ENCODE peak calls at places on chromosomes 11 and 22, in four cellular contexts. One of them, this sample, is unnamed.

GRCh38 chr11:117950320-117950719 is 21.1 kb upstream of the TMPRSS13 start:
- DNase-seq in H1: peak
- DNase-seq in GM12878: no peak
- DNase-seq in HepG2: no peak
- DNase-seq in this sample: peak

GRCh38 chr22:22935546-22936157 is 48.0 kb downstream of the IGLL5 start:
- DNase-seq in H1: no peak
- DNase-seq in HepG2: no peak
- DNase-seq in GM12878: peak
- DNase-seq in this sample: peak

GRCh38 chr11:84136926-84137325 is 850.8 kb upstream of the CCDC90B start:
- DNase-seq in HepG2: no peak
- DNase-seq in GM12878: no peak
- DNase-seq in H1: no peak
- DNase-seq in this sample: no peak

GRCh38 chr11:112485280-112485679 is 224.6 kb upstream of the PLET1 start:
- DNase-seq in GM12878: no peak
- DNase-seq in H1: no peak
- DNase-seq in HepG2: no peak
- DNase-seq in this sample: no peak

GRCh38 chr11:111939836-111940604 is 2.9 kb downstream of the DIXDC1 start:
- DNase-seq in GM12878: no peak
- DNase-seq in HepG2: no peak
- DNase-seq in H1: no peak
- DNase-seq in this sample: no peak

GRCh38 chr11:105719073-105719846 is 109.4 kb downstream of the GRIA4 start:
- DNase-seq in GM12878: peak
- DNase-seq in HepG2: peak
- DNase-seq in H1: no peak
- DNase-seq in this sample: no peak

GRCh38 chr11:79007811-79008294 is 433.0 kb downstream of the TENM4 start:
- DNase-seq in H1: no peak
- DNase-seq in HepG2: no peak
- DNase-seq in GM12878: no peak
- DNase-seq in this sample: no peak

GRCh38 chr22:37273126-37273845 is 9.0 kb upstream of the CYTH4 start:
- DNase-seq in HepG2: no peak
- DNase-seq in H1: no peak
- DNase-seq in GM12878: no peak
- DNase-seq in this sample: peak

GRCh38 chr11:43212279-43212678 is 99.5 kb upstream of the API5 start:
- DNase-seq in GM12878: no peak
- DNase-seq in H1: peak
- DNase-seq in HepG2: no peak
- DNase-seq in this sample: no peak

DNA sequence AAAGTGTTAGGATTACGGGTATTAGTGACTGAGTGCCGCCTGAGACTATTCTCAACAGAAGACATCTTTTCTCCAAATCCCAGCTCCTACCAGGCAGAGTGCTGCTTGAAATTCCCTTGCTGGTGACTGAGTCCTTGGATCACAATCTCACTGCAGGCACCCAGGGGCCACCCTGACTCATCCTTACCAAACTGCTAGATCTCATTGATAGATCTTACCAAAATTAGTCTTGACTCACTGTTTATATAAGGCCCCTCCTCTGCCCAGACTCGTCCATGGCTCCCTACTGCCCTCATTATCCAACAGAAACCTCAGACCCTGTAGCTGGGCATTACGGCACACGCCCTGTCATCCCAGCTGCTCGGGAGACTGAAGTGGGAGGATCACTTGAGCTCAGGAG is 14.7 kb downstream of the TBC1D10A start:
- DNase-seq in H1: no peak
- DNase-seq in HepG2: no peak
- DNase-seq in GM12878: no peak
- DNase-seq in this sample: no peak
- TF ChIP-seq ATF2 in H1: no peak
- TF ChIP-seq ATF2 in HepG2: no peak
- TF ChIP-seq ATF2 in GM12878: no peak
- TF ChIP-seq ATF2 in this sample: no peak

DNA sequence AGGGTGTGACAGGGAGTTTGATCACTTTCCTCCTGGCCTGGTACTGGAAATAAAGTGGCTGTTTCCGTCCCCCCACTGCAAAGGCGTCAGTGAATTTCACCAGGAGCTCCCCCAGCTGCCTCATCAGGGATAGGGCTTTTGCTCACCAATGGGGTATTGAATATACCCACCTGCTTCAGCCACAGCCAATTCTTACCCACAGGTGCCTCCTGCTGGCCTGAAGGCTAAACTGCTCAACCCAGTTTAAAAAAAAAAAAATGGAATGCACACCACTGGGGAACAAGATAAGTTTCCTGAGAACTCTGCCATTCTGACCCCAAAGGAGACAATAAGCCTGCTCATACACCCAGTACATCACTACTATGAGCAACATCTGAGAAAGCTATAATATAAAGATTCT is 65.3 kb upstream of the MS4A8 start:
- DNase-seq in GM12878: peak
- DNase-seq in H1: peak
- DNase-seq in HepG2: no peak
- DNase-seq in this sample: peak
- TF ChIP-seq HDAC6 in GM12878: no peak
- TF ChIP-seq HDAC6 in H1: no peak
- TF ChIP-seq HDAC6 in HepG2: no peak
- TF ChIP-seq HDAC6 in this sample: no peak

GRCh38 chr11:77633856-77634425 is 3.7 kb downstream of the CLNS1A start:
- DNase-seq in HepG2: no peak
- DNase-seq in GM12878: no peak
- DNase-seq in H1: no peak
- DNase-seq in this sample: no peak
- TF ChIP-seq ATF2 in HepG2: no peak
- TF ChIP-seq ATF2 in GM12878: no peak
- TF ChIP-seq ATF2 in H1: no peak
- TF ChIP-seq ATF2 in this sample: no peak

GRCh38 chr11:58060535-58060934 is 29.8 kb downstream of the OR6Q1 start:
- DNase-seq in HepG2: no peak
- DNase-seq in H1: no peak
- DNase-seq in GM12878: no peak
- DNase-seq in this sample: no peak
- TF ChIP-seq HDAC6 in HepG2: no peak
- TF ChIP-seq HDAC6 in H1: no peak
- TF ChIP-seq HDAC6 in GM12878: no peak
- TF ChIP-seq HDAC6 in this sample: no peak

GRCh38 chr11:72308226-72309073 is 64.5 kb upstream of the PHOX2A start:
- DNase-seq in HepG2: no peak
- DNase-seq in GM12878: no peak
- DNase-seq in H1: no peak
- DNase-seq in this sample: peak

GRCh38 chr11:72305077-72305476 is 61.1 kb upstream of the PHOX2A start:
- DNase-seq in GM12878: no peak
- DNase-seq in H1: no peak
- DNase-seq in HepG2: no peak
- DNase-seq in this sample: no peak

GRCh38 chr11:72307439-72307838 is 63.5 kb upstream of the PHOX2A start:
- DNase-seq in HepG2: no peak
- DNase-seq in GM12878: no peak
- DNase-seq in H1: no peak
- DNase-seq in this sample: no peak

GRCh38 chr11:72309074-72309598 is 65.2 kb upstream of the PHOX2A start:
- DNase-seq in HepG2: no peak
- DNase-seq in H1: no peak
- DNase-seq in GM12878: no peak
- DNase-seq in this sample: no peak

GRCh38 chr11:72306186-72306585 is 62.2 kb upstream of the PHOX2A start:
- DNase-seq in GM12878: no peak
- DNase-seq in HepG2: no peak
- DNase-seq in H1: no peak
- DNase-seq in this sample: no peak
- TF ChIP-seq ATF2 in GM12878: no peak
- TF ChIP-seq ATF2 in HepG2: no peak
- TF ChIP-seq ATF2 in H1: no peak
- TF ChIP-seq ATF2 in this sample: no peak

DNA sequence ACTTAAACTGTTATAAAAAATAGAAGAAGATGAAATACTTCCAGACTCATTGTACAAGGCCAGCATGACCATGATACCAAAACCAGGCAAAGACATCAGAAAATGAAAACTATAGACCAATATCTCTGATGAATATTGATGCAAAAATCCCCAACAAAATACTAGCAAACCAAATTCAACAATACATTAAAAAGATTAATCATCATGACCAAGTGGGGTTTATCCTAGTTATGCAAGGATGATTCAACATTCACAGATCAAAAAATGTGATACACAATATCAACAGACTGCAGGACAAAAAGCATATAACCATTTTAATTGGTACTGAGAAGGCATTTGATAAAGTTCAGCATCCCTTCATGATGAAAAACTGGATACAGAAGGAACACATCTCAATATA is 824.5 kb upstream of the RAG2 start:
- DNase-seq in HepG2: no peak
- DNase-seq in GM12878: no peak
- DNase-seq in H1: no peak
- DNase-seq in this sample: no peak
- TF ChIP-seq HDAC6 in HepG2: no peak
- TF ChIP-seq HDAC6 in GM12878: no peak
- TF ChIP-seq HDAC6 in H1: no peak
- TF ChIP-seq HDAC6 in this sample: no peak

DNA sequence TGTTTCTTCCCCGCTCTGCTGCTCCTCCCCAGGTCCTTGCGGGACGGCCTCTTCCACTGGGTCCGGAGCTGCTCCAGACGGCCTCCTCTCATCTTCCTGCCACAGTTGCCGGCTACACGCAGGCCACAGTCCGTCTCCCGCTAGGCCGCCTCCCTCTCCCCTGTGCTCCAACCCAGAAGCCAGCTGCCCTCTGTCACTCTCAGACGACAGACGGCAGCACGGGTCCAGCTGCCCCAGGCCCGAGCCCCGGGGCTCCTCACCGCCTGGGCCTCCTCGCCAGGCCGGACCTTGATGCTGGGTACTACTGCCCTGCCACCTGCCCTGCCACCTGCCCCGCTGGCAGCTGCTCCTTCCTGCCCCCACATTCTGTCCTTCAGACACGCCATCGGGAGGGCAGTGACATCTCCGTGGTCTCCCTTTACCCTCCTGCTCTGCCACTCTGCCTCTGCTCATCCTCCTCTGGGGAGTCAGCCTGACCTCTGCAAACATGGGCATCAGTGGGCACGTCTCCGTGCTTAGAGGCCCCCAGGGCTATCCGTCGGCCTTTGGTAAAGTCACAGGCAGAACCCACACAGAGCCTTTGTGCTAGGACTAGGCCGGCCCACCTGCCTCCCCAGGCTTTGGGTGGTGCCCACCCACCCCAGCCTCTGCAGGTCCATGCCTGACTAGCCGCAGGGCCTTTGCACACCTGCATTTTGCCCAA is 43.1 kb upstream of the TH start:
- DNase-seq in H1: no peak
- DNase-seq in GM12878: no peak
- DNase-seq in HepG2: peak
- DNase-seq in this sample: peak
- TF ChIP-seq ATF2 in H1: no peak
- TF ChIP-seq ATF2 in GM12878: no peak
- TF ChIP-seq ATF2 in HepG2: no peak
- TF ChIP-seq ATF2 in this sample: no peak

GRCh38 chr11:46378296-46378695 is 3.2 kb upstream of the MDK start:
- DNase-seq in H1: no peak
- DNase-seq in HepG2: no peak
- DNase-seq in GM12878: no peak
- DNase-seq in this sample: no peak

GRCh38 chr11:46381836-46382643 is 571 bp downstream of the MDK start:
- DNase-seq in GM12878: no peak
- DNase-seq in H1: peak
- DNase-seq in HepG2: no peak
- DNase-seq in this sample: peak

GRCh38 chr11:46381046-46381835 is at the start of gene MDK:
- DNase-seq in HepG2: peak
- DNase-seq in H1: peak
- DNase-seq in GM12878: no peak
- DNase-seq in this sample: peak

GRCh38 chr11:46378811-46379482 is 2.5 kb upstream of the MDK start:
- DNase-seq in HepG2: no peak
- DNase-seq in H1: no peak
- DNase-seq in GM12878: no peak
- DNase-seq in this sample: no peak

GRCh38 chr11:46380340-46381045 is 976 bp upstream of the MDK start:
- DNase-seq in GM12878: no peak
- DNase-seq in H1: peak
- DNase-seq in HepG2: peak
- DNase-seq in this sample: peak
- TF ChIP-seq HDAC6 in GM12878: no peak
- TF ChIP-seq HDAC6 in H1: no peak
- TF ChIP-seq HDAC6 in HepG2: no peak
- TF ChIP-seq HDAC6 in this sample: no peak

DNA sequence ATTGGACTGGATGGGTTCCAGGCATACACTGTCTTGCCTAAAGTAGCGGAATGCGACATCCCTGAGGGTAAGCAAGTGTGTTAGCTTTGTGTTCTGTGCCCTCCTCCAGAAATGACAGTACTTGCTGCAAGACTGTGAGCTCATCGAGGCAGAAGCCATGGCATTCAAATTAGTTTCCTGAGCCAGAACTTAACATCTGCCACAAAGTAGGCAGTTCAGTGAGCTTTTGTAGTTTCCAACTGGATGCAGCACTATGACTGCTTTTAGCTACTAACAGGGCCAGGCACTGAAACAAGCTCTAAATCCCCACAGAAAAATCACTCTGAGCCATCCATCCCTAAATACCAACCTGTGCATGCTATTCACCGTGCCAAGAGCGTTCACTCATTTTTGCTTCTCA is 1.2 kb upstream of the FAR1 start:
- DNase-seq in H1: no peak
- DNase-seq in GM12878: no peak
- DNase-seq in HepG2: no peak
- DNase-seq in this sample: no peak
- TF ChIP-seq ATF2 in H1: no peak
- TF ChIP-seq ATF2 in GM12878: no peak
- TF ChIP-seq ATF2 in HepG2: no peak
- TF ChIP-seq ATF2 in this sample: no peak